ENCODE peak calls at places on chromosomes 13 and 19, in four cellular contexts. One of them, this sample, is unnamed.

GRCh38 chr19:10861118-10861651 is 10.2 kb upstream of the CARM1 start:
- DNase-seq in HepG2: peak
- DNase-seq in K562: peak
- DNase-seq in GM12878: no peak
- DNase-seq in this sample: no peak

GRCh38 chr13:99892189-99892588 is 79.4 kb downstream of the ZIC5 start:
- DNase-seq in HepG2: no peak
- DNase-seq in GM12878: no peak
- DNase-seq in K562: no peak
- DNase-seq in this sample: no peak

GRCh38 chr19:55691561-55692481 is 16.8 kb downstream of the EPN1 start:
- DNase-seq in GM12878: no peak
- DNase-seq in K562: no peak
- DNase-seq in HepG2: no peak
- DNase-seq in this sample: no peak

GRCh38 chr13:87975035-87975434 is 303.9 kb downstream of the SLITRK5 start:
- DNase-seq in HepG2: no peak
- DNase-seq in GM12878: no peak
- DNase-seq in K562: no peak
- DNase-seq in this sample: no peak

GRCh38 chr19:19642506-19643157 is 825 bp downstream of the GMIP start:
- DNase-seq in GM12878: no peak
- DNase-seq in K562: peak
- DNase-seq in HepG2: no peak
- DNase-seq in this sample: no peak

GRCh38 chr19:43430142-43430710 is 15.5 kb downstream of the TEX101 start:
- DNase-seq in HepG2: no peak
- DNase-seq in GM12878: no peak
- DNase-seq in K562: no peak
- DNase-seq in this sample: no peak

GRCh38 chr19:38034153-38034835 is 127.3 kb downstream of the SIPA1L3 start:
- DNase-seq in K562: no peak
- DNase-seq in HepG2: no peak
- DNase-seq in GM12878: no peak
- DNase-seq in this sample: no peak

GRCh38 chr13:106986033-106986484 is 418.1 kb upstream of the ARGLU1 start:
- DNase-seq in HepG2: no peak
- DNase-seq in K562: no peak
- DNase-seq in GM12878: no peak
- DNase-seq in this sample: no peak

GRCh38 chr19:17180997-17181702 is 34.0 kb upstream of the USE1 start:
- DNase-seq in K562: no peak
- DNase-seq in HepG2: no peak
- DNase-seq in GM12878: no peak
- DNase-seq in this sample: no peak

GRCh38 chr19:10003271-10003670 is 7.0 kb downstream of the COL5A3 start:
- DNase-seq in GM12878: no peak
- DNase-seq in HepG2: no peak
- DNase-seq in K562: no peak
- DNase-seq in this sample: no peak

GRCh38 chr13:46685006-46685730 is 111.8 kb downstream of the ESD start:
- DNase-seq in K562: no peak
- DNase-seq in HepG2: no peak
- DNase-seq in GM12878: no peak
- DNase-seq in this sample: no peak

GRCh38 chr19:6373813-6374108 is 1.2 kb downstream of the ALKBH7 start:
- DNase-seq in HepG2: no peak
- DNase-seq in K562: peak
- DNase-seq in GM12878: no peak
- DNase-seq in this sample: no peak

GRCh38 chr13:95250961-95251360 is 50.3 kb downstream of the ABCC4 start:
- DNase-seq in HepG2: no peak
- DNase-seq in GM12878: no peak
- DNase-seq in K562: no peak
- DNase-seq in this sample: no peak

GRCh38 chr13:45015300-45015699 is 26.0 kb downstream of the GPALPP1 start:
- DNase-seq in HepG2: no peak
- DNase-seq in K562: no peak
- DNase-seq in GM12878: no peak
- DNase-seq in this sample: no peak

GRCh38 chr19:23884363-23884762 is 30.3 kb upstream of the ZNF726 start:
- DNase-seq in GM12878: no peak
- DNase-seq in HepG2: no peak
- DNase-seq in K562: no peak
- DNase-seq in this sample: no peak

GRCh38 chr19:55441692-55442321 is 1.3 kb downstream of the SHISA7 start:
- DNase-seq in GM12878: no peak
- DNase-seq in K562: peak
- DNase-seq in HepG2: no peak
- DNase-seq in this sample: no peak

GRCh38 chr13:107650081-107650701 is 565.1 kb downstream of the LIG4 start:
- DNase-seq in GM12878: no peak
- DNase-seq in HepG2: peak
- DNase-seq in K562: peak
- DNase-seq in this sample: peak

GRCh38 chr13:40922437-40923040 is 96.6 kb downstream of the ELF1 start:
- DNase-seq in GM12878: no peak
- DNase-seq in HepG2: peak
- DNase-seq in K562: no peak
- DNase-seq in this sample: peak

GRCh38 chr13:50126378-50127016 is 111.3 kb downstream of the KCNRG start:
- DNase-seq in GM12878: no peak
- DNase-seq in K562: no peak
- DNase-seq in HepG2: peak
- DNase-seq in this sample: no peak

GRCh38 chr13:98129059-98129741 is 13.7 kb upstream of the FARP1 start:
- DNase-seq in GM12878: no peak
- DNase-seq in HepG2: no peak
- DNase-seq in K562: no peak
- DNase-seq in this sample: no peak

GRCh38 chr19:50478901-50479715 is 2.5 kb upstream of the GARIN5A start:
- DNase-seq in GM12878: no peak
- DNase-seq in HepG2: peak
- DNase-seq in K562: peak
- DNase-seq in this sample: peak

GRCh38 chr13:111668451-111668850 is 348.0 kb downstream of the TEX29 start:
- DNase-seq in HepG2: no peak
- DNase-seq in GM12878: no peak
- DNase-seq in K562: no peak
- DNase-seq in this sample: no peak

GRCh38 chr13:102974574-102975195 is 91.5 kb downstream of the SLC10A2 start:
- DNase-seq in HepG2: no peak
- DNase-seq in GM12878: no peak
- DNase-seq in K562: no peak
- DNase-seq in this sample: no peak

GRCh38 chr13:102564564-102564963 is 32.2 kb upstream of the TPP2 start:
- DNase-seq in GM12878: no peak
- DNase-seq in K562: no peak
- DNase-seq in HepG2: no peak
- DNase-seq in this sample: no peak

GRCh38 chr19:7191946-7192691 is 102.1 kb downstream of the INSR start:
- DNase-seq in K562: no peak
- DNase-seq in HepG2: no peak
- DNase-seq in GM12878: no peak
- DNase-seq in this sample: no peak

GRCh38 chr19:40341601-40342482 is 6.4 kb downstream of the C19orf47 start:
- DNase-seq in K562: no peak
- DNase-seq in HepG2: no peak
- DNase-seq in GM12878: no peak
- DNase-seq in this sample: no peak

GRCh38 chr13:105979586-105979985 is 555.9 kb downstream of the EFNB2 start:
- DNase-seq in GM12878: no peak
- DNase-seq in HepG2: no peak
- DNase-seq in K562: no peak
- DNase-seq in this sample: no peak

GRCh38 chr13:21047591-21048282 is 13.6 kb downstream of the LATS2 start:
- DNase-seq in K562: no peak
- DNase-seq in HepG2: no peak
- DNase-seq in GM12878: no peak
- DNase-seq in this sample: no peak

GRCh38 chr19:13154241-13154778 is 4.1 kb downstream of the IER2 start:
- DNase-seq in GM12878: no peak
- DNase-seq in K562: peak
- DNase-seq in HepG2: peak
- DNase-seq in this sample: no peak

GRCh38 chr13:67318398-67318797 is 88.3 kb upstream of the PCDH9 start:
- DNase-seq in HepG2: no peak
- DNase-seq in K562: no peak
- DNase-seq in GM12878: no peak
- DNase-seq in this sample: no peak

GRCh38 chr19:29022599-29022998 is 190.4 kb downstream of the UQCRFS1 start:
- DNase-seq in HepG2: no peak
- DNase-seq in GM12878: no peak
- DNase-seq in K562: no peak
- DNase-seq in this sample: no peak
- TF ChIP-seq TARDBP in HepG2: no peak
- TF ChIP-seq TARDBP in GM12878: no peak
- TF ChIP-seq TARDBP in K562: no peak
- TF ChIP-seq TARDBP in this sample: no peak

GRCh38 chr19:3605770-3606169 is 905 bp downstream of the TBXA2R start:
- DNase-seq in GM12878: no peak
- DNase-seq in K562: no peak
- DNase-seq in HepG2: no peak
- DNase-seq in this sample: no peak

GRCh38 chr19:3606174-3606689 is 443 bp downstream of the TBXA2R start:
- DNase-seq in K562: peak
- DNase-seq in HepG2: no peak
- DNase-seq in GM12878: no peak
- DNase-seq in this sample: no peak

GRCh38 chr19:3608079-3608641 is 1.5 kb upstream of the TBXA2R start:
- DNase-seq in GM12878: no peak
- DNase-seq in HepG2: no peak
- DNase-seq in K562: no peak
- DNase-seq in this sample: no peak

GRCh38 chr19:3607398-3608078 is 863 bp upstream of the TBXA2R start:
- DNase-seq in GM12878: no peak
- DNase-seq in K562: peak
- DNase-seq in HepG2: no peak
- DNase-seq in this sample: no peak

DNA sequence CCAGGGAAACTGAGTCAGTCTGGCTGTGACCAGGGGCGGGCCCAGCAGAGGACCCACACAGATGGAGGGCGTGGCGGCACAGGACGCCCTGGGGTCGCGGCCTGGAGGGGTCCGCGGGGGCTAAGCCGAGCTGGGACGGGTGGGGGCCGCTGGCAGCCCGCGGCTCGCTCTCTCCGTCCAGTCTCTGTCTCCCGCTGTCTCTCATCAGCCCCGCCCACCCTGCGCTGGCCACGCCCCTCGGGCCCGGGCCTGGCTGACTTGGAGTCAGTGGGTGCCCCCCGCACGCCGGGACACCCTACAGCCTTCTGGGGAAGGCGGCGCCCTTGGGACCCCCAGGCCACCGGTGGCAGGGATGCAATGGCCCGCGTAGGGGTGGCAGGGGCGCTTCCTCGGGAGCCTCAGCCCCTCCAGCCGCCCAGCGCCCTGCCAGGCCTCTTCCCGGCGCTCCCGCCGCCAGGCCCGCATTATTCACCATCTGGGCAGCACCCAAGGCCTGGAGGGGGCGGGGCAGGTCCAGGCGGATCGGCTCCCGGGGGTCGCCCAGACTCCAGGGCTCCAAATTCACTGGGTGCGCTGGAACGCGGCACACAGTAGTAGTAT is at the start of gene TBXA2R:
- DNase-seq in HepG2: no peak
- DNase-seq in GM12878: no peak
- DNase-seq in K562: peak
- DNase-seq in this sample: peak
- TF ChIP-seq TARDBP in HepG2: no peak
- TF ChIP-seq TARDBP in GM12878: no peak
- TF ChIP-seq TARDBP in K562: no peak
- TF ChIP-seq TARDBP in this sample: no peak

GRCh38 chr19:8512991-8513686 is 828 bp downstream of the ZNF414 start:
- DNase-seq in HepG2: no peak
- DNase-seq in K562: no peak
- DNase-seq in GM12878: no peak
- DNase-seq in this sample: peak
- TF ChIP-seq TARDBP in HepG2: no peak
- TF ChIP-seq TARDBP in K562: peak
- TF ChIP-seq TARDBP in GM12878: peak
- TF ChIP-seq TARDBP in this sample: no peak

GRCh38 chr13:113922412-113923118 is 51.3 kb downstream of the C13orf46 start:
- DNase-seq in K562: no peak
- DNase-seq in HepG2: no peak
- DNase-seq in GM12878: no peak
- DNase-seq in this sample: no peak
- TF ChIP-seq TARDBP in K562: no peak
- TF ChIP-seq TARDBP in HepG2: no peak
- TF ChIP-seq TARDBP in GM12878: no peak
- TF ChIP-seq TARDBP in this sample: no peak

DNA sequence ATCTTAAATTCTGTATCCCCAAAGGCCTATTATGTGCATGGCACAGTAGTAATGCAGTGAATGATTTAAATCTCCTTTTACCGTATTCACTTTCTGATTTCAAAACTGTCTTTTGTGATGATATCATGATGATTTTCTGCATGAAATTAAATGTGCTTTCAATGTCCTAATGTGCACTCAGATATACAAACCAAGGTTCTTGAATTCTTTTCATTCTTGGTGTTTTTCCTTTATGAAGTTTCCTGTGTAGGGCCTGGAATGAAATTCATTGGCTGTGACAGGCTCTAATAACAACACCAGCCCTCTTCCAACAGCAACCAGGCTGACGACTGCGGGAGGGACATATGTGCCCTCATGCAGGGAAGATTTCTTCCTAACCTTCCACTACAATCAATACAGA is 1052.0 kb downstream of the DIAPH3 start:
- DNase-seq in GM12878: no peak
- DNase-seq in HepG2: no peak
- DNase-seq in K562: no peak
- DNase-seq in this sample: no peak
- TF ChIP-seq TARDBP in GM12878: no peak
- TF ChIP-seq TARDBP in HepG2: no peak
- TF ChIP-seq TARDBP in K562: no peak
- TF ChIP-seq TARDBP in this sample: no peak

GRCh38 chr19:32123355-32123940 is 222.0 kb upstream of the ZNF507 start:
- DNase-seq in GM12878: no peak
- DNase-seq in HepG2: no peak
- DNase-seq in K562: no peak
- DNase-seq in this sample: no peak
- TF ChIP-seq TARDBP in GM12878: no peak
- TF ChIP-seq TARDBP in HepG2: no peak
- TF ChIP-seq TARDBP in K562: no peak
- TF ChIP-seq TARDBP in this sample: no peak